ENCODE peak calls at places on chromosome 10, in six cellular contexts. W is stomach, O is AG10803, C is colonic mucosa, T is AG04450, A is Caco-2. Y is an unnamed sample.

GRCh38 chr10:49831352-49832040 is 69.4 kb upstream of the OGDHL start:
- DNase-seq in A (no peak), C (no peak), O (peak; percentile 48), W (no peak), T (no peak), Y (no peak)

GRCh38 chr10:4138146-4138721 is 353.2 kb upstream of the KLF6 start:
- DNase-seq in T (no peak), C (no peak), O (peak; percentile 63), A (no peak), W (no peak), Y (no peak)

GRCh38 chr10:31678139-31678536 is 250.5 kb downstream of the ARHGAP12 start:
- DNase-seq in W (no peak), A (no peak), C (no peak), T (no peak), O (no peak), Y (no peak)

GRCh38 chr10:63935705-63936104 is 414.5 kb downstream of the REEP3 start:
- DNase-seq in C (no peak), A (no peak), O (no peak), T (no peak), W (no peak), Y (peak; percentile 8)

GRCh38 chr10:75599875-75600648 is 168.6 kb downstream of the LRMDA start:
- DNase-seq in C (no peak), W (no peak), A (no peak), T (no peak), O (no peak), Y (no peak)

GRCh38 chr10:47405829-47406547 is 21.9 kb upstream of the ZNF488 start:
- DNase-seq in A (peak; percentile 45), O (no peak), C (no peak), T (no peak), W (no peak), Y (no peak)

GRCh38 chr10:125283191-125283590 is 122.8 kb upstream of the CTBP2 start:
- DNase-seq in T (no peak), O (no peak), W (no peak), C (peak; percentile 64), A (no peak), Y (no peak)

GRCh38 chr10:124621637-124622036 is 122.5 kb downstream of the FAM53B start:
- DNase-seq in C (no peak), O (no peak), W (no peak), A (no peak), T (no peak), Y (no peak)

GRCh38 chr10:52517017-52517416 is 202.9 kb downstream of the DKK1 start:
- DNase-seq in C (no peak), O (peak; percentile 40), A (no peak), T (no peak), W (no peak), Y (no peak)

GRCh38 chr10:109429956-109430760 is 493.2 kb downstream of the XPNPEP1 start:
- DNase-seq in O (peak; percentile 73), T (peak; percentile 41), A (no peak), C (no peak), W (no peak), Y (no peak)

GRCh38 chr10:34854147-34854601 is 39.1 kb upstream of the PARD3 start:
- DNase-seq in C (no peak), W (no peak), T (peak; percentile 18), A (no peak), O (peak; percentile 56), Y (no peak)

GRCh38 chr10:132066812-132067211 is 1.1 kb downstream of the JAKMIP3 start:
- DNase-seq in A (no peak), C (no peak), O (no peak), W (no peak), T (no peak), Y (no peak)

GRCh38 chr10:644943-645334 is 44.5 kb downstream of the DIP2C start:
- DNase-seq in A (no peak), T (no peak), W (no peak), C (no peak), O (no peak), Y (no peak)

GRCh38 chr10:122044713-122045112 is 55.8 kb downstream of the TACC2 start:
- DNase-seq in T (no peak), W (no peak), A (no peak), O (peak; percentile 8), C (peak; percentile 59), Y (no peak)

GRCh38 chr10:77034795-77035194 is 602.8 kb downstream of the KCNMA1 start:
- DNase-seq in W (no peak), C (no peak), T (no peak), O (no peak), A (no peak), Y (no peak)

GRCh38 chr10:43404675-43405221 is 4.2 kb downstream of the HNRNPF start:
- DNase-seq in C (no peak), W (no peak), A (no peak), O (no peak), T (no peak), Y (no peak)

GRCh38 chr10:95208702-95209391 is 14.8 kb downstream of the ACSM6 start:
- DNase-seq in A (no peak), O (no peak), C (no peak), W (no peak), T (no peak), Y (no peak)

GRCh38 chr10:3902809-3903410 is 117.9 kb upstream of the KLF6 start:
- DNase-seq in C (no peak), T (no peak), A (no peak), W (no peak), O (peak; percentile 66), Y (no peak)

GRCh38 chr10:55497893-55498499 is 697.0 kb upstream of the PCDH15 start:
- DNase-seq in T (no peak), W (no peak), O (no peak), A (no peak), C (no peak), Y (no peak)

GRCh38 chr10:55495555-55495954 is 694.5 kb upstream of the PCDH15 start:
- DNase-seq in O (no peak), C (no peak), A (no peak), T (no peak), W (no peak), Y (no peak)

GRCh38 chr10:55500931-55501559 is 700.0 kb upstream of the PCDH15 start:
- DNase-seq in T (no peak), C (peak; percentile 18), O (peak; percentile 1), A (peak; percentile 69), W (no peak), Y (peak; percentile 2)
- TF ChIP-seq CTCF in T (peak; percentile 47), C (no peak), O (peak; percentile 59), A (peak; percentile 82), W (no peak), Y (peak; percentile 48)

DNA sequence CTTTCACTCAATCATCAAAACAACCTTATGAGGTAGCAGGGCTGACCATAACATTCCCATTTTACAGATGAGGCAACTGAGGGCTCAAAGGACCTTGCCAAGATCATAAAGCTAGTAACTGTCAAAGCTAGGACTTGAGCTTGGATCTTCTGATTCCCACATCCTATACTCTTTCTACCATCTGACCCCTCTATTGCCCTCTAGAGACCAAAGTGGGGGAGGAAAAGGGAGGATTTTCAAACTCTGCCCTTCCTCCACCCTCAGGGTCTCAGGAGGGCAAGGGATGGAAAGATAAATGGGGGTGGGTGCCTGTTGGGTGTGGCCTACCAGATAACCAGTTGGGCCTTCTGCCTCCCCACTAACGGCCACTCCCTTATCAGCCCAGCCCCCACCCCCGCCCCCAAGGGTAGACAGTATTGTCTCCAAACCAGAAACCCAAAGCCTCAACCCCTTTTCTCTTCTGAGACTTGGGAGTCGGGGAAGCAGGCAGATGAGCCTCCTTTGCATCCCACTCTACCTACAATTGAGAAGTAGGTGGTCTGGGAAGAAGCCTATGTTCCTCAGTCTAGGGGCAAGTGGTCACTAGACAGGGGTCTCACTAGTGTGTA is 7.9 kb downstream of the LDB1 start:
- DNase-seq in T (no peak), W (no peak), A (no peak), C (no peak), O (no peak), Y (no peak)
- TF ChIP-seq CTCF in T (peak; percentile 26), W (no peak), A (no peak), C (no peak), O (peak; percentile 25), Y (no peak)

GRCh38 chr10:24727811-24728210 is 4.1 kb upstream of the ARHGAP21 start:
- DNase-seq in T (no peak), A (no peak), W (no peak), C (no peak), O (no peak), Y (no peak)
- TF ChIP-seq CTCF in T (peak; percentile 37), A (no peak), W (no peak), C (no peak), O (peak; percentile 24), Y (no peak)

GRCh38 chr10:70260259-70260658 is 23.5 kb downstream of the NPFFR1 start:
- DNase-seq in C (no peak), A (peak; percentile 31), O (no peak), W (no peak), T (no peak), Y (no peak)
- TF ChIP-seq CTCF in C (no peak), A (no peak), O (no peak), W (no peak), T (no peak), Y (no peak)

GRCh38 chr10:25522946-25523608 is 348.3 kb downstream of the GPR158 start:
- DNase-seq in O (no peak), T (no peak), W (no peak), A (peak; percentile 50), C (no peak), Y (no peak)
- TF ChIP-seq CTCF in O (no peak), T (no peak), W (no peak), A (peak; percentile 28), C (no peak), Y (no peak)

GRCh38 chr10:48509974-48510692 is 94.7 kb downstream of the ARHGAP22 start:
- DNase-seq in W (peak; percentile 25), T (no peak), C (peak; percentile 12), O (no peak), A (peak; percentile 39), Y (no peak)
- TF ChIP-seq CTCF in W (no peak), T (peak; percentile 35), C (no peak), O (peak; percentile 52), A (peak; percentile 37), Y (no peak)

GRCh38 chr10:19226025-19226424 is 177.4 kb downstream of the MALRD1 start:
- DNase-seq in C (no peak), A (no peak), T (no peak), W (no peak), O (no peak), Y (no peak)

DNA sequence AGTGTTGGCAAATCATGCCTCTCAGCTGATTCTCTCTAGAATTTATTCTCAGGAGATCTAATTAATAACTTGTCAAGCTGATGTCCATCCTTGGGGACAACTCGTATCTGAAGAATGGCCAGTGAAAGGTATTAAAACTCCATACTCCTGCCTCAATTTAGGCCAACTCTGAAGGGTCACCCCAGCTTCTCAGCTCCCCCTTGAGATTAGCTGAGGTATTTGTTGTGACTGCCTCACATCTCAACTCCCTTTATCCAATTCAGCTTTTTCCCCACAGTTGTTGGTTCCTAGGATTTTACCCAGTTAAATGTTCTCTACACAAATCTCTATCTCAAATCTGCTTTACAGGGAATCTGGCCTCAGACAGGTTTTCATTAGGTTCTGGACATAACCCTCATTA is 182.4 kb downstream of the MALRD1 start:
- DNase-seq in C (no peak), A (no peak), O (no peak), W (no peak), T (no peak), Y (no peak)
- TF ChIP-seq CTCF in C (no peak), A (no peak), O (no peak), W (no peak), T (no peak), Y (no peak)

DNA sequence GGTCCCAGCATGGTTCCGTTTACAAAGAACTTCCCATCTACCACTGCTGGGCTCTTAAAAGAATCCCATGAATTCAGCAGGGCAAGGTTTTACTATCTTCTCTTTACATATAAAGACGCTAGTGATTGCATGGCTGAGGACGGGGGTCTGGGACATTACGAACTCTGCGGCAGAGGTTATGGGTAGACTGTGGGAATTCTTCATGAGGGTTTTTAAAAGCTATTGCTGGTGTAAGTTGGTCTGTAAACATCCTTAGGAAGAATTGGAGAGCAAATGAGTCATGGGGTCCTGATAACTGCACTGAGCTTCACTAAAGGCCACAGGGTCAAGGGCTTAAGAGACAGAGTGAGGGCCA is 53.1 kb upstream of the TMEM72 start:
- DNase-seq in W (no peak), O (no peak), C (no peak), T (no peak), A (no peak), Y (no peak)
- TF ChIP-seq CTCF in W (peak; percentile 5), O (no peak), C (peak; percentile 37), T (no peak), A (no peak), Y (no peak)

Y was measured in GM20000.